ENCODE peak calls at places on chromosomes 6 and 20, in ten cellular contexts. D, R, F, P, J, Z, G, W, L and E are unnamed samples.

GRCh38 chr20:43751167-43752050 is 24.6 kb upstream of the GTSF1L start:
- DNase-seq in G (peak; percentile 32), L (peak; percentile 92), R (no peak), W (peak; percentile 96), D (peak; percentile 93), Z (peak; percentile 16), J (peak; percentile 10), F (peak; percentile 16), P (no peak), E (peak; percentile 76)

GRCh38 chr6:121951918-121952379 is 447.5 kb upstream of the HSF2 start:
- DNase-seq in P (no peak), Z (peak; percentile 25), F (no peak), G (no peak), R (no peak), J (no peak), L (peak; percentile 80), W (peak; percentile 40), D (peak; percentile 87), E (no peak)

GRCh38 chr20:34996243-34996984 is 40.7 kb downstream of the MYH7B start:
- DNase-seq in G (no peak), D (no peak), J (no peak), L (no peak), Z (no peak), R (no peak), W (no peak), P (peak; percentile 17), F (no peak), E (no peak)

GRCh38 chr6:88586371-88587157 is 376.9 kb downstream of the RNGTT start:
- DNase-seq in P (peak; percentile 47), J (no peak), R (no peak), G (no peak), D (no peak), L (no peak), W (peak; percentile 1), F (no peak), Z (no peak), E (no peak)

GRCh38 chr20:62675156-62675871 is 33.0 kb downstream of the SLCO4A1 start:
- DNase-seq in Z (no peak), L (no peak), W (peak; percentile 36), R (no peak), J (no peak), P (no peak), D (no peak), G (no peak), F (no peak), E (peak; percentile 74)

GRCh38 chr6:43838276-43839036 is 68.4 kb downstream of the VEGFA start:
- DNase-seq in D (peak; percentile 65), P (peak; percentile 83), L (peak; percentile 81), J (no peak), G (no peak), R (no peak), F (peak; percentile 34), Z (peak; percentile 46), W (peak; percentile 45), E (peak; percentile 39)

GRCh38 chr6:37113976-37114375 is 56.0 kb upstream of the PIM1 start:
- DNase-seq in P (no peak), L (no peak), J (no peak), D (no peak), Z (no peak), G (no peak), F (no peak), W (no peak), R (no peak), E (no peak)

GRCh38 chr6:27851440-27851839 is 60.8 kb downstream of the OR2B2 start:
- DNase-seq in F (no peak), L (no peak), P (no peak), J (no peak), W (no peak), G (no peak), D (no peak), R (no peak), Z (no peak), E (no peak)

GRCh38 chr6:106560966-106561740 is 68.1 kb downstream of the RTN4IP1 start:
- DNase-seq in W (no peak), F (no peak), R (no peak), L (peak; percentile 71), Z (no peak), J (no peak), P (no peak), G (no peak), D (peak; percentile 65), E (no peak)